ENCODE peak calls at places on chromosomes 5 and 9, in six cellular contexts. B, F, R, T, J and N are unnamed samples. For H3K4me1, the result is how much of the 10 kb centered on the place peaks cover.

GRCh38 chr9:108956098-108956533 is 21.9 kb downstream of the ABITRAM start:
- DNase-seq in R (no peak), J (no peak), B (no peak), T (no peak), F (no peak), N (no peak)

GRCh38 chr9:104682642-104683041 is 11.7 kb upstream of the OR13D1 start:
- DNase-seq in B (peak), J (peak), F (no peak), R (peak), T (peak), N (peak)

GRCh38 chr5:149616727-149617284 is 35.5 kb downstream of the ARHGEF37 start:
- DNase-seq in T (peak), J (no peak), F (no peak), R (no peak), B (no peak), N (no peak)

GRCh38 chr9:13146838-13147237 is 132.7 kb downstream of the MPDZ start:
- DNase-seq in R (no peak), B (no peak), T (no peak), F (no peak), J (no peak), N (no peak)

GRCh38 chr5:178221203-178221771 is 11.3 kb downstream of the PHYKPL start:
- DNase-seq in R (no peak), T (no peak), F (no peak), B (no peak), J (no peak), N (no peak)

GRCh38 chr5:7742241-7742656 is 108.7 kb downstream of the CFAP90 start:
- DNase-seq in T (no peak), J (peak), B (no peak), R (no peak), F (no peak), N (no peak)

GRCh38 chr9:16729656-16730055 is 140.8 kb downstream of the BNC2 start:
- DNase-seq in T (no peak), R (no peak), F (no peak), J (no peak), B (no peak), N (no peak)

GRCh38 chr5:137735531-137736284 is at the start of gene KLHL3:
- DNase-seq in B (no peak), F (peak), J (no peak), T (no peak), R (peak), N (peak)

GRCh38 chr5:68884893-68885292 is 208.9 kb upstream of the SLC30A5 start:
- DNase-seq in J (peak), R (peak), F (no peak), B (no peak), T (no peak), N (no peak)

GRCh38 chr5:180648658-180649296 is 623 bp downstream of the FLT4 start:
- DNase-seq in J (no peak), B (peak), F (peak), T (no peak), R (no peak), N (no peak)

GRCh38 chr5:66850354-66851075 is 254.3 kb downstream of the MAST4 start:
- DNase-seq in R (no peak), B (no peak), T (no peak), J (no peak), F (no peak), N (no peak)

GRCh38 chr5:61678966-61679365 is 346.9 kb downstream of the ZSWIM6 start:
- DNase-seq in R (no peak), J (peak), T (no peak), F (no peak), B (no peak), N (no peak)

GRCh38 chr9:17881371-17881770 is 302.5 kb downstream of the SH3GL2 start:
- DNase-seq in T (no peak), F (no peak), J (no peak), B (no peak), R (no peak), N (no peak)

GRCh38 chr5:150508021-150508640 is at the start of gene NDST1:
- DNase-seq in J (no peak), F (no peak), B (no peak), T (no peak), R (no peak), N (no peak)

GRCh38 chr9:89729954-89730530 is 125.2 kb downstream of the GADD45G start:
- DNase-seq in B (no peak), J (no peak), R (no peak), F (no peak), T (no peak), N (no peak)

GRCh38 chr5:166086568-166086967 is 2204.9 kb upstream of the WWC1 start:
- DNase-seq in F (no peak), T (no peak), B (no peak), R (no peak), J (no peak), N (no peak)

GRCh38 chr9:78130853-78131252 is 99.2 kb upstream of the GNAQ start:
- DNase-seq in J (no peak), R (no peak), B (no peak), T (no peak), F (no peak), N (no peak)

GRCh38 chr9:30815585-30815984 is 1568.9 kb upstream of the ACO1 start:
- DNase-seq in J (no peak), F (no peak), R (no peak), B (no peak), T (no peak), N (no peak)

GRCh38 chr5:43400082-43400481 is 12.1 kb downstream of the CCL28 start:
- DNase-seq in B (no peak), F (no peak), T (no peak), R (no peak), J (no peak), N (no peak)

GRCh38 chr9:26324787-26325186 is 567.8 kb downstream of the CAAP1 start:
- DNase-seq in B (no peak), J (no peak), F (no peak), T (no peak), R (no peak), N (no peak)

GRCh38 chr5:14039063-14039462 is 94.6 kb upstream of the DNAH5 start:
- DNase-seq in F (no peak), J (peak), B (no peak), R (peak), T (no peak), N (no peak)

GRCh38 chr5:78612227-78613150 is 36.1 kb downstream of the LHFPL2 start:
- DNase-seq in R (no peak), T (no peak), B (no peak), F (no peak), J (no peak), N (no peak)

GRCh38 chr5:153767221-153768218 is 271.2 kb downstream of the FAM114A2 start:
- DNase-seq in J (no peak), B (no peak), R (no peak), T (no peak), F (no peak), N (no peak)

GRCh38 chr5:179595916-179596315 is 27.6 kb downstream of the HNRNPH1 start:
- DNase-seq in R (no peak), J (no peak), F (no peak), B (no peak), T (no peak), N (no peak)

GRCh38 chr9:125633116-125633743 is 73.8 kb downstream of the MAPKAP1 start:
- DNase-seq in F (no peak), B (no peak), J (no peak), T (no peak), R (no peak), N (no peak)

GRCh38 chr5:146213210-146213838 is 9.9 kb downstream of the RBM27 start:
- DNase-seq in J (no peak), R (peak), F (no peak), B (peak), T (no peak), N (no peak)

GRCh38 chr5:151002250-151002649 is 18.1 kb upstream of the GPX3 start:
- DNase-seq in F (peak), R (peak), T (no peak), J (peak), B (peak), N (no peak)

GRCh38 chr5:80255425-80255751 is 460 bp downstream of the SERINC5 start:
- DNase-seq in T (no peak), R (no peak), F (no peak), B (peak), J (no peak), N (no peak)

GRCh38 chr9:114216081-114216480 is 60.7 kb downstream of the COL27A1 start:
- DNase-seq in T (no peak), R (no peak), F (no peak), B (no peak), J (no peak), N (no peak)

GRCh38 chr5:84688566-84688965 is 303.9 kb upstream of the EDIL3 start:
- DNase-seq in J (no peak), F (no peak), R (no peak), T (no peak), B (no peak), N (no peak)

GRCh38 chr5:174235226-174235992 is 189.9 kb downstream of the NSG2 start:
- DNase-seq in F (no peak), J (no peak), B (no peak), R (no peak), T (no peak), N (no peak)

GRCh38 chr5:172722309-172722815 is 48.6 kb downstream of the DUSP1 start:
- DNase-seq in T (no peak), B (no peak), R (no peak), F (no peak), J (no peak), N (no peak)

GRCh38 chr9:124197177-124198095 is 60.3 kb upstream of the NEK6 start:
- DNase-seq in R (no peak), J (no peak), B (peak), F (no peak), T (peak), N (no peak)

GRCh38 chr5:10601246-10602030 is 37.6 kb downstream of the ANKRD33B start:
- DNase-seq in F (no peak), B (peak), J (peak), T (no peak), R (peak), N (no peak)

GRCh38 chr5:9212605-9213004 is 333.3 kb downstream of the SEMA5A start:
- DNase-seq in J (no peak), F (no peak), R (no peak), B (no peak), T (no peak), N (no peak)

GRCh38 chr9:131404987-131405386 is 11.1 kb downstream of the PRRC2B start:
- DNase-seq in F (no peak), R (no peak), B (peak), T (no peak), J (no peak), N (no peak)

GRCh38 chr5:168305281-168305680 is 13.8 kb downstream of the WWC1 start:
- DNase-seq in T (no peak), J (no peak), R (no peak), B (no peak), F (no peak), N (no peak)

GRCh38 chr5:78405820-78406750 is 45.7 kb downstream of the SCAMP1 start:
- DNase-seq in F (no peak), J (no peak), R (no peak), B (no peak), T (peak), N (no peak)

DNA sequence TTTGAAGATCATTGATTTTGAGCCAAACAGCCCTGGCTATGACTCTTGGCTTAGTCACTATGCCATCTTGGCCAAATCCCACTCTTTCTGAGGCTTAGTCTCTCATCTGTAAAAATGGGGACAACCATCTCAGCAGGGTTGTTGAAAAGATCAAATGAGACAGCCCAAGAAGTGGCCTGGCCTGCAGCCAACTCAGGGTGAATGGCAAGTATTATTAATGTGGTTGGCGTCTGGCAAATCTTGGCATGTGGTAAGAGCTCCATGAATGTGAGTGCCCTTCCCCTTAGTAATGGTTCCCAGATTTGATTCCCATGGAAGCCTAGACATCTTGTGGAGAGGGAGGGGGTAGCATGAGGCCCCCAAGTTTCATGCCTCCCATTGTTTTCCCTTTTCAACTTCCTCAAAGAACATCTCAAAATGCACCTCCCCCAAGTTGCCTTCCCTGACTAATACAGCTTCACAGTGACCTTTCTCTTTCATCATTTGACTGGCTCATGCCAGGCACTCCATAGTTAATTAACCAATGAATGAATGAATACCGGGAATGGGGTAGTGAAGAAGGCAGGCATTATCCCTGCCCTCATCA is 11.8 kb upstream of the TGFBI start:
- DNase-seq in B (no peak), J (peak), R (no peak), T (no peak), F (no peak), N (no peak)
- H3K4me1 ChIP-seq in B (under half), J (under half), R (under half), T (under half), F (under half), N (under half)

GRCh38 chr9:90893706-90894105 is 92.1 kb downstream of the SYK start:
- DNase-seq in J (no peak), B (no peak), R (no peak), F (no peak), T (no peak), N (no peak)

GRCh38 chr9:90898229-90898628 is 96.6 kb downstream of the SYK start:
- DNase-seq in R (no peak), J (no peak), T (no peak), F (no peak), B (no peak), N (no peak)

GRCh38 chr9:90894956-90895687 is 93.5 kb downstream of the SYK start:
- DNase-seq in T (no peak), R (peak), F (no peak), J (no peak), B (peak), N (no peak)

GRCh38 chr9:90896231-90896630 is 94.6 kb downstream of the SYK start:
- DNase-seq in B (no peak), T (no peak), F (no peak), R (no peak), J (no peak), N (no peak)

DNA sequence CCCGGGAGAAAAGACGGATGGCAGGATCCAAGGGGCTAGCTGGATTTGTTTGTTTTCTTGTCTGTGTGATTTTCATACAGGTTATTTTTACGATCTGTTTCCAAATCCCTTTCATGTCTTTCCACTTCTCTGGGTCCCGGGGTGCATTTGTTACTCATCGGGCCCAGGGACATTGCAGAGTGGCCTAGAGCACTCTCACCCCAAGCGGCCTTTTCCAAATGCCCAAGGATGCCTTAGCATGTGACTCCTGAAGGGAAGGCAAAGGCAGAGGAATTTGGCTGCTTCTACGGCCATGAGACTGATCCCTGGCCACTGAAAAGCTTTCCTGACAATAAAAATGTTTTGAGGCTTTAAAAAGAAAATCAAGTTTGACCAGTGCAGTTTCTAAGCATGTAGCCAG is 94.2 kb downstream of the SYK start:
- DNase-seq in F (no peak), B (no peak), J (no peak), R (no peak), T (no peak), N (no peak)
- TF ChIP-seq ZNF274 in F (no peak), B (no peak), J (no peak), R (no peak), T (no peak), N (no peak)

GRCh38 chr9:76904661-76905457 is 1.1 kb downstream of the PRUNE2 start:
- DNase-seq in J (no peak), R (no peak), F (no peak), B (no peak), T (no peak), N (no peak)

GRCh38 chr9:76902395-76902794 is 3.5 kb downstream of the PRUNE2 start:
- DNase-seq in J (no peak), T (no peak), R (no peak), F (no peak), B (no peak), N (no peak)

GRCh38 chr9:76898786-76899185 is 7.1 kb downstream of the PRUNE2 start:
- DNase-seq in B (no peak), F (no peak), R (no peak), J (no peak), T (no peak), N (no peak)

GRCh38 chr9:76900884-76901440 is 5.0 kb downstream of the PRUNE2 start:
- DNase-seq in T (no peak), B (no peak), R (no peak), F (no peak), J (no peak), N (no peak)

GRCh38 chr9:76901801-76902200 is 4.1 kb downstream of the PRUNE2 start:
- DNase-seq in T (no peak), R (no peak), J (no peak), F (no peak), B (no peak), N (no peak)
- H3K4me3 ChIP-seq in T (no peak), R (no peak), J (no peak), F (no peak), B (no peak), N (no peak)

GRCh38 chr9:129556576-129557191 is 64.2 kb downstream of the C9orf50 start:
- DNase-seq in B (no peak), T (no peak), F (no peak), J (no peak), R (no peak), N (no peak)
- H3K4me1 ChIP-seq in B (under half), T (under half), F (under half), J (half or more), R (half or more), N (under half)

GRCh38 chr9:81584099-81584498 is 105.2 kb downstream of the TLE1 start:
- DNase-seq in B (no peak), R (peak), F (no peak), J (no peak), T (no peak), N (no peak)
- TF ChIP-seq ZNF274 in B (no peak), R (no peak), F (no peak), J (no peak), T (no peak), N (no peak)

GRCh38 chr5:139304391-139305324 is 11.1 kb downstream of the MATR3 start:
- DNase-seq in R (no peak), J (no peak), T (no peak), F (no peak), B (no peak), N (no peak)
- H3K4me3 ChIP-seq in R (peak), J (no peak), T (no peak), F (no peak), B (no peak), N (no peak)

GRCh38 chr9:92740446-92740961 is 24.1 kb downstream of the BICD2 start:
- DNase-seq in T (no peak), F (no peak), B (no peak), R (no peak), J (no peak), N (no peak)
- H3K4me1 ChIP-seq in T (under half), F (under half), B (under half), R (under half), J (under half), N (under half)

DNA sequence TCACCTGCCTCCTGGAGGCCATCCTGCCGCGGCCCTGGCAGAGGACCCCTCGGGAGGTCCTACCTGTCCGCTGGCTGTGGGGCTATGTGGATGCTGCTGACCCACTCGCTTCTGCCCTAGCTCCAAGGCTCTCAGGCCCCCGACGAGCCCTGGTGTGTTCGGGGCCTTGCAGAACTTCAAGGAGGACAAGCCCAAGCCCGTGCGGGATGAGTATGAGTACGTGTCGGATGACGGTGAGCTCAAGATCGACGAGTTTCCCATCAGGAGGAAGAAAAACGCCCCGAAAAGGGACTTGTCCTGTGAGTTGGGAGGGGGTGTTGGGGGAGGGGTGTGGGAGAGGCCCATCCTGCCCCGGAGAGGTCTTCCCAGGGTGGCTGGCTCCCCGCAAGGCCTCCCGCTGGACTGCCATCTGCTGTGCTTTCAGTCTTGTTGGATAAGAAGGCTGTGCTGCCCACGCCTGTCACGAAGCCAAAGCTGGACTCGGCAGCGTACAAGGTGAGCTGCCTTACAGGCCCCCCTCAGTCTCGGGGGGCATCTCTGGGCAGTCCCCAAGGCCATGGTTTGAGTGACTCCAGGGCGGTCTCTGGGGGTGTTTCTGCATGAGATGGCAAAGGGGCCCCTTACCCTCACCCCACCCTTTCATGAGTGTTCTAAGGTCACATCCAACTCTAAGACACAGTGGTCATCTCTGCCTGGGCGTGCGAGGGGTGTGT is 89.3 kb downstream of the PHF2 start:
- DNase-seq in F (no peak), J (no peak), T (no peak), R (no peak), B (no peak), N (no peak)
- TF ChIP-seq ZNF274 in F (no peak), J (no peak), T (no peak), R (no peak), B (no peak), N (no peak)